ENCODE peak calls at places on chromosomes 5 and 9, in six cellular contexts. M, Q, B, K, Y and F are unnamed samples.

GRCh38 chr9:114694719-114695269 is 12.8 kb upstream of the TEX48 start:
- DNase-seq in Y (no peak), Q (peak; percentile 74), K (no peak), M (no peak), B (no peak), F (no peak)

GRCh38 chr5:79956173-79956670 is 34.8 kb downstream of the MTX3 start:
- DNase-seq in Y (no peak), M (peak; percentile 100), B (no peak), K (no peak), Q (no peak), F (no peak)

GRCh38 chr5:173612948-173613347 is 3.5 kb downstream of the BOD1 start:
- DNase-seq in K (no peak), Y (no peak), B (no peak), Q (no peak), M (no peak), F (no peak)

GRCh38 chr5:119078071-119078846 is 7.4 kb downstream of the DMXL1 start:
- DNase-seq in Y (no peak), K (no peak), Q (no peak), M (no peak), B (no peak), F (no peak)

GRCh38 chr5:146878471-146879172 is at the start of gene PPP2R2B:
- DNase-seq in Y (no peak), Q (peak; percentile 46), M (no peak), K (peak; percentile 53), B (no peak), F (peak; percentile 74)

GRCh38 chr9:86282077-86282978 is at the start of gene ISCA1:
- DNase-seq in Q (peak; percentile 95), Y (peak; percentile 100), B (peak; percentile 98), M (peak; percentile 42), K (peak; percentile 98), F (peak; percentile 99)

GRCh38 chr5:956941-957729 is 51.5 kb upstream of the NKD2 start:
- DNase-seq in Q (peak; percentile 69), Y (peak; percentile 69), M (no peak), K (no peak), B (peak; percentile 84), F (peak; percentile 74)

GRCh38 chr5:150298701-150299451 is 3.8 kb downstream of the ARSI start:
- DNase-seq in Y (no peak), M (peak; percentile 71), K (no peak), Q (no peak), B (no peak), F (no peak)

GRCh38 chr9:109416135-109416706 is 81.9 kb downstream of the PTPN3 start:
- DNase-seq in M (no peak), B (no peak), Y (no peak), Q (no peak), K (no peak), F (no peak)

GRCh38 chr5:64506567-64507321 is 929 bp downstream of the RGS7BP start:
- DNase-seq in Y (peak; percentile 79), M (no peak), B (no peak), K (peak; percentile 45), Q (no peak), F (peak; percentile 81)

GRCh38 chr9:133729646-133730281 is 8.4 kb downstream of the SARDH start:
- DNase-seq in B (peak; percentile 37), M (no peak), Y (no peak), Q (no peak), K (no peak), F (peak; percentile 69)

GRCh38 chr5:64505769-64506566 is at the start of gene RGS7BP:
- DNase-seq in Y (peak; percentile 78), B (peak; percentile 58), Q (no peak), M (no peak), K (peak; percentile 46), F (peak; percentile 86)

GRCh38 chr5:156475831-156476551 is 149.0 kb downstream of the SGCD start:
- DNase-seq in B (no peak), Q (no peak), M (no peak), K (no peak), Y (no peak), F (no peak)

GRCh38 chr5:148855249-148856008 is 29.0 kb downstream of the ADRB2 start:
- DNase-seq in B (no peak), Y (no peak), M (no peak), K (no peak), Q (no peak), F (no peak)

GRCh38 chr5:60102961-60103683 is 209.6 kb upstream of the PDE4D start:
- DNase-seq in M (no peak), Y (no peak), B (no peak), Q (no peak), K (no peak), F (no peak)

GRCh38 chr5:32311404-32312193 is 1.1 kb downstream of the MTMR12 start:
- DNase-seq in M (no peak), K (no peak), B (no peak), Y (no peak), Q (peak; percentile 4), F (no peak)

GRCh38 chr5:143316844-143317631 is 86.4 kb downstream of the NR3C1 start:
- DNase-seq in K (no peak), M (no peak), Y (no peak), Q (no peak), B (no peak), F (no peak)

GRCh38 chr5:143322178-143322577 is 81.3 kb downstream of the NR3C1 start:
- DNase-seq in M (no peak), Q (no peak), Y (no peak), K (no peak), B (no peak), F (no peak)

GRCh38 chr5:143318270-143318669 is 85.2 kb downstream of the NR3C1 start:
- DNase-seq in Q (no peak), Y (no peak), M (no peak), B (no peak), K (no peak), F (no peak)

GRCh38 chr5:143318833-143319232 is 84.7 kb downstream of the NR3C1 start:
- DNase-seq in Q (no peak), B (no peak), Y (no peak), K (no peak), M (no peak), F (no peak)

GRCh38 chr5:143319437-143320302 is 83.8 kb downstream of the NR3C1 start:
- DNase-seq in Q (no peak), K (no peak), Y (no peak), M (no peak), B (no peak), F (no peak)
- H3K4me1 ChIP-seq in Q (peaks cover 7% of the 10 kb centered on the region), K (peaks cover 78% of the 10 kb centered on the region), Y (no peaks in the 10 kb centered on the region), M (peaks cover 27% of the 10 kb centered on the region), B (peaks cover 31% of the 10 kb centered on the region), F (no peaks in the 10 kb centered on the region)

DNA sequence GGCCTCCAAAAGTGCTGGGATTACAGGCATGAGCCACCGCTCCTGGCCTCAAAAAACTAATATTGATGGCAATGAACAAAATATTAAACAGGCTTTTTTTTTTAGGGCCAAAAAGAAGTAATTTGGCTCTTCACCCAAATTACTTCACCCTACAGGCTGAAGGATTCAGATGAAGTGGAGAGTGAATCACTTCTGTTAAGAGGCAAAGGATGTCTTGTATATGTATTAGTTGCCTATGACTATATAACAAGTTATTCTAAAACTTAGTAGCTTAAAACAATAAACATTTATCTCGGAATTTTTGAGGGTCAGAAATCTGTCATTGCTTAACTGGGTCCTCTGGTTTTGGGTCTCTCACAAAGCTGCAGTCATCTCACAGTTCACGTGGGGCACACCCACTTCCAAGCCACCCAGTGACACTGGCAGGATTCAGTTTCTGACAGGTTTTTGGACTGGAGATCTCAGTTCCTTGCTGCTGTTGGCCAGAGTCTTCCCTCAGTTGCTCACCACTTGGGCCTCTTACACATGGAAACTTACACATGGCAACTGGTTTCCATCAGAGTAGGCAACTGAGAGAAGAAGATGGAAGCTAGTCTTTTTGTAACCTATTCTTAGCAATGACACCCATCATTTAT is 66.7 kb downstream of the IQGAP2 start:
- DNase-seq in Q (no peak), M (no peak), B (no peak), K (no peak), Y (no peak), F (no peak)
- H3K27ac ChIP-seq in Q (peak overlapping the region; percentile 7), M (no peak overlapping the region), B (no peak overlapping the region), K (no peak overlapping the region), Y (no peak overlapping the region), F (no peak overlapping the region)

GRCh38 chr9:94920439-94920951 is 194.0 kb downstream of the AOPEP start:
- DNase-seq in Q (no peak), B (no peak), M (no peak), K (peak; percentile 68), Y (no peak), F (peak; percentile 89)
- H3K4me1 ChIP-seq in Q (no peaks in the 10 kb centered on the region), B (peaks cover 15% of the 10 kb centered on the region), M (peaks cover 69% of the 10 kb centered on the region), K (peaks cover 53% of the 10 kb centered on the region), Y (peaks cover 7% of the 10 kb centered on the region), F (peaks cover 35% of the 10 kb centered on the region)

GRCh38 chr9:129547869-129548570 is 72.9 kb downstream of the C9orf50 start:
- DNase-seq in B (no peak), Q (no peak), Y (no peak), K (no peak), M (no peak), F (peak; percentile 46)
- H3K27ac ChIP-seq in B (no peak overlapping the region), Q (no peak overlapping the region), Y (no peak overlapping the region), K (peak overlapping the region; percentile 79), M (no peak overlapping the region), F (peak overlapping the region; percentile 87)

GRCh38 chr9:81542490-81542889 is 146.9 kb downstream of the TLE1 start:
- DNase-seq in K (no peak), M (no peak), B (no peak), Y (no peak), Q (no peak), F (no peak)
- H3K4me1 ChIP-seq in K (peaks cover 9% of the 10 kb centered on the region), M (no peaks in the 10 kb centered on the region), B (peaks cover 18% of the 10 kb centered on the region), Y (no peaks in the 10 kb centered on the region), Q (no peaks in the 10 kb centered on the region), F (no peaks in the 10 kb centered on the region)